ENCODE peak calls at places on chromosomes 6 and 20, in four cellular contexts. Y is HCT116, F is IMR-90, Z is K562. A is an unnamed sample.

GRCh38 chr20:44886828-44887227 is 1.3 kb downstream of the YWHAB start:
- DNase-seq in Z (no peak), F (no peak), Y (no peak), A (no peak)

GRCh38 chr6:118705799-118706481 is 54.5 kb upstream of the CEP85L start:
- DNase-seq in Y (no peak), F (peak; percentile 36), Z (no peak), A (peak; percentile 9)

GRCh38 chr6:154757352-154758095 is 24.3 kb downstream of the SCAF8 start:
- DNase-seq in Z (no peak), Y (no peak), F (no peak), A (no peak)

GRCh38 chr6:101879782-101880181 is 486.3 kb downstream of the GRIK2 start:
- DNase-seq in F (no peak), Y (no peak), Z (no peak), A (no peak)

GRCh38 chr20:57826731-57827287 is 117.0 kb upstream of the PMEPA1 start:
- DNase-seq in Z (no peak), Y (no peak), F (no peak), A (no peak)

GRCh38 chr20:46283426-46283825 is 24.9 kb downstream of the CDH22 start:
- DNase-seq in F (no peak), Z (no peak), Y (no peak), A (no peak)

GRCh38 chr20:51411867-51412266 is 130.7 kb downstream of the NFATC2 start:
- DNase-seq in F (no peak), Y (no peak), Z (no peak), A (no peak)

GRCh38 chr6:163347021-163347446 is 67.5 kb upstream of the QKI start:
- DNase-seq in F (no peak), Y (no peak), Z (no peak), A (no peak)

GRCh38 chr6:125014157-125014957 is 52.1 kb downstream of the RNF217 start:
- DNase-seq in Y (no peak), F (peak; percentile 89), Z (no peak), A (no peak)

GRCh38 chr6:167965602-167966539 is 31.6 kb upstream of the KIF25 start:
- DNase-seq in Y (no peak), Z (no peak), F (no peak), A (no peak)

GRCh38 chr6:69180361-69181067 is 545.4 kb downstream of the ADGRB3 start:
- DNase-seq in Z (no peak), F (no peak), Y (no peak), A (no peak)

GRCh38 chr6:30234361-30234760 is 21.2 kb upstream of the TRIM26 start:
- DNase-seq in Z (no peak), Y (no peak), F (peak; percentile 8), A (no peak)

GRCh38 chr6:30238178-30238795 is 25.1 kb upstream of the TRIM26 start:
- DNase-seq in Y (peak; percentile 27), Z (no peak), F (peak; percentile 31), A (no peak)
- TF ChIP-seq CEBPB in Y (no peak), Z (no peak), F (no peak), A (no peak)

DNA sequence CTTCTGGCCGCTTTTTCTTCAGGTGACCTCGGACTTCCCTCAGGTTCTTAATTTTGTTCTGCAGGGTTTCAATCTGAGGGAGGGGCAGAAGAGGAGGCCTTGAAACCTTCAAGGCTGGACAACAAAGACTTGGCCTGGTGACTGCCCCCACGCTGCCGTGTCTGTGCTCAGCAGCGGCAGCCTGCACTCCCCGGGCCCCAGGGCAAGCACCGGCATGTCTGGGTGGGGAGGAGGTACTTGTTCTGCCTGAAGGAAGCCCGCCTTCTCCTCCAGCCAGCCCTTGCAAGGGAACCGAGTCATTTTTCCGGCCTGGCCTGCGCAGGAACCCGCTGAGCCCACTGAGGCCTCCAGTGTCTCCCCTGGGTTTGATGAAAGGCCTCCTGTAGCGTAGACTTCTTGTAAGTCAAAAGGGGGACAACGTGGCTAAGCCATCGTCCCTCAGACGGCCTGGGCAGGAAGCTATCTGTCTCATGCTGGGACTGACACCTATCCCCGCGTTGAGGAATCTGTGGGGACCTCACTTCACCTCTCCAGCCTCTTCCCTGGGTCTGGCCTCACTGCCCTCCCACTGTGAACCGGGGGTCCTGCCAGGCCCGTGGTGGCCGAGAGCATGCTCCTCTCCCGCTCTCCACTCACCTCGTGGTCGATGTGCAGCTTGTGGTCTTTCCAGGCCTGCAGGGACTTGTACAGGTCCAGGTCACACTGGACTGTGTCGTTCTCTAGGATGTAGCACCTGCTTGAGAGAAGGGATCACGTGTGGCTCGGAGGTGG is 119.9 kb downstream of the SULF2 start:
- DNase-seq in F (no peak), Y (no peak), Z (no peak), A (no peak)
- TF ChIP-seq POLR2A in F (no peak), Y (no peak), Z (no peak), A (no peak)

DNA sequence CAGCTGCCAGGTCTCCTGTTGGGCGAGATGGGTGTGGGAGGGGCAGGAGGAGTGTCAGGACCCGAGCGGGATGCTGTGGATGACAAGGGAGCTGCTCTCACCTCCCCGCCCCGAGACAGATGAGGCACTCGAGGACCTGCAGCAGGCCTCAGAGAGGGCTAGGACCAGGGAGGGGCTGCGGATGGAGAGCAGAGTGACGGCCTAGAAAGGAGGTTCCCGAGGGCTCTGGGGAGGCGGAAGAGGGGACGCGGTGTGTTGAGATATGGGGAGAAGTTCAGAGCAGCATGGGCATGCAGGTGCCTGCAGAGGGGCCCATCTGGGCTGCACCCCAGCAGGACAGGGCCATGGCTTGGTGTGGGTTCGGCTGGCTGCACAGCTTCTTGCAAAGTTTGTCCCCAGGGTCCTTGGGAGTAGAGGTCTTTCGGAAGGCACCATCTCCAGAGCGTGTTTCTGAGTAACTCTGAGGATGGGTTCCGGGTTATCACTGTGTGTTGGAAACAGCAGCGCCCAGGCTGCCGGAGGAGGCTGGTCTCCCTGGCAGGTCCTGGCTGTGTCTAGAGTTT is 104.6 kb downstream of the PAX1 start:
- DNase-seq in Y (no peak), F (no peak), Z (no peak), A (no peak)
- H2AFZ ChIP-seq in Y (no peak overlapping the region), F (no peak overlapping the region), Z (no peak overlapping the region), A (no peak overlapping the region)

DNA sequence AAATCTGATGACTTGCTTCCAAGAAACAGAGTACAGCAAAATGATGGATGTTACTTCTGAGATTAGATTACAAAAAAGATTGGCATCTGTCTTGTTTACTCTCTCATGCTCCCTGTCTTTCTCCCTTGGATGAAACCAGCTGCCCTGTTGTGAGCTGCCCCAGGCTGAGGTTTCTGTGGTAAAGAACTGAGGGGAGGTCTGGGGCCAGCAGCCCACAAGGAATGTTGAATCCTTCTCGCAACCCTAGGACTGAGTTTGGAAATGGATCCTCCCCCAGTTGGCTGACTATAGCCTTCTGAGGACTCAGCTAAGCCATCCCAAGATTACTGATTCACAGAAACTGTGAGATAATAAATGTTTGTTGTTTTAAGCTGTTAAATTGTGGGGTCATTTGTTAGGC is 5.6 kb upstream of the HECA start:
- DNase-seq in F (peak; percentile 39), Y (no peak), Z (no peak), A (no peak)
- TF ChIP-seq CEBPB in F (no peak), Y (no peak), Z (no peak), A (no peak)

GRCh38 chr20:2165871-2166270 is 64.2 kb downstream of the STK35 start:
- DNase-seq in Y (no peak), Z (no peak), F (no peak), A (no peak)
- TF ChIP-seq POLR2A in Y (no peak), Z (no peak), F (no peak), A (no peak)

A was measured in H1.